ENCODE peak calls at places on chromosomes 16 and 17, in eight cellular contexts. Q, F, H, W, E, P, S and T are unnamed samples.

GRCh38 chr17:72648702-72649101 is 443.8 kb downstream of the SLC39A11 start:
- DNase-seq in E (no peak), F (no peak), P (no peak), S (no peak), H (no peak), Q (no peak), W (no peak), T (no peak)

GRCh38 chr17:27800522-27800921 is at the start of gene NOS2:
- DNase-seq in P (no peak), W (no peak), F (no peak), S (no peak), Q (no peak), H (no peak), E (no peak), T (no peak)

GRCh38 chr17:32483451-32484019 is 3.3 kb upstream of the CDK5R1 start:
- DNase-seq in H (peak), F (no peak), S (peak), W (no peak), Q (no peak), E (peak), P (peak), T (peak)

GRCh38 chr17:73211745-73212144 is 18.9 kb downstream of the COG1 start:
- DNase-seq in P (no peak), Q (no peak), F (no peak), S (no peak), W (no peak), E (peak), H (no peak), T (no peak)

GRCh38 chr17:13182854-13183253 is 165.0 kb upstream of the ELAC2 start:
- DNase-seq in P (no peak), S (peak), Q (no peak), F (no peak), H (no peak), W (no peak), E (no peak), T (no peak)

GRCh38 chr16:2205967-2206313 is 686 bp downstream of the MLST8 start:
- DNase-seq in H (no peak), S (no peak), E (no peak), F (no peak), P (no peak), W (no peak), Q (no peak), T (no peak)

GRCh38 chr17:79778504-79779087 is 648 bp downstream of the CBX2 start:
- DNase-seq in Q (no peak), W (no peak), S (peak), H (no peak), F (no peak), E (no peak), P (peak), T (no peak)

GRCh38 chr17:7961436-7961835 is 29.4 kb downstream of the CNTROB start:
- DNase-seq in E (no peak), F (no peak), S (no peak), P (no peak), Q (no peak), H (no peak), W (no peak), T (no peak)

GRCh38 chr17:45745843-45746494 is 38.2 kb upstream of the CRHR1 start:
- DNase-seq in E (no peak), Q (no peak), W (no peak), P (peak), F (no peak), S (peak), H (no peak), T (no peak)

GRCh38 chr17:80667462-80668277 is 123.0 kb downstream of the RPTOR start:
- DNase-seq in E (no peak), P (no peak), H (no peak), F (peak), S (no peak), Q (no peak), W (no peak), T (no peak)

GRCh38 chr17:39607851-39608130 is at the start of gene NEUROD2:
- DNase-seq in H (no peak), F (no peak), E (no peak), W (no peak), P (no peak), S (no peak), Q (no peak), T (no peak)